ENCODE peak calls at places on chromosome 4, in ten cellular contexts. B is pancreas; Q is RPMI8226; U is activated CD4-positive, alpha-beta T cell treated with anti-CD3 and anti-CD28 coated beads for 1 hour; T is effector memory CD8-positive, alpha-beta T cell; K is BE2C; A is fibroblast of the conjunctiva; I is mesenchymal stem cell; E is iPS-NIHi11; C is stimulated activated CD8-positive, alpha-beta memory T cell treated with anti-CD3 and anti-CD28 coated beads, Interleukin-4, amount 100 ng/mL, for 4 hours. R is an unnamed sample.

GRCh38 chr4:72993876-72994275 is 75.6 kb downstream of the COX18 start:
- DNase-seq in E (no peak), T (no peak), B (no peak), U (no peak), C (no peak), I (no peak), Q (no peak), K (no peak), A (no peak), R (no peak)

GRCh38 chr4:77817304-77818076 is 1.7 kb downstream of the CNOT6L start:
- DNase-seq in I (no peak), C (no peak), K (no peak), T (no peak), A (no peak), U (no peak), Q (peak; percentile 65), E (no peak), B (no peak), R (no peak)

GRCh38 chr4:137370206-137370633 is 162.1 kb downstream of the PCDH18 start:
- DNase-seq in T (no peak), A (no peak), I (no peak), K (no peak), U (no peak), Q (no peak), C (no peak), B (no peak), E (no peak), R (no peak)

GRCh38 chr4:165921546-165921945 is 48.5 kb downstream of the TLL1 start:
- DNase-seq in B (no peak), A (no peak), E (no peak), U (no peak), T (no peak), C (no peak), I (no peak), K (no peak), Q (no peak), R (no peak)

GRCh38 chr4:55758570-55758969 is 61.0 kb upstream of the EXOC1L start:
- DNase-seq in U (no peak), I (peak; percentile 3), C (no peak), A (no peak), K (no peak), E (no peak), T (no peak), B (no peak), Q (peak; percentile 85), R (no peak)

GRCh38 chr4:88101165-88101564 is 57.3 kb downstream of the ABCG2 start:
- DNase-seq in B (no peak), E (no peak), I (no peak), Q (peak; percentile 78), A (no peak), C (no peak), K (no peak), T (no peak), U (no peak), R (no peak)

GRCh38 chr4:16860506-16860905 is 37.9 kb downstream of the LDB2 start:
- DNase-seq in U (no peak), C (no peak), Q (no peak), I (peak; percentile 72), T (no peak), K (no peak), B (no peak), E (no peak), A (peak; percentile 78), R (no peak)

GRCh38 chr4:111630705-111631104 is 514.5 kb upstream of the FAM241A start:
- DNase-seq in Q (no peak), K (no peak), E (peak; percentile 16), I (peak; percentile 53), B (no peak), T (no peak), C (no peak), A (peak; percentile 17), U (no peak), R (no peak)

GRCh38 chr4:110361921-110362320 is 114.0 kb upstream of the ENPEP start:
- DNase-seq in B (no peak), T (no peak), K (no peak), Q (no peak), E (no peak), C (no peak), I (peak; percentile 88), A (no peak), U (no peak), R (no peak)

GRCh38 chr4:1771555-1772305 is 21.4 kb upstream of the FGFR3 start:
- DNase-seq in T (no peak), B (no peak), I (no peak), E (no peak), A (no peak), U (no peak), K (no peak), Q (no peak), C (no peak), R (no peak)

GRCh38 chr4:149112109-149112508 is 669.9 kb upstream of the NR3C2 start:
- DNase-seq in I (no peak), E (no peak), K (no peak), Q (no peak), U (no peak), A (no peak), C (no peak), B (no peak), T (no peak), R (no peak)

GRCh38 chr4:163148466-163149336 is 18.0 kb downstream of the NAF1 start:
- DNase-seq in C (no peak), K (no peak), I (no peak), U (no peak), A (no peak), B (no peak), Q (no peak), T (no peak), E (no peak), R (no peak)

GRCh38 chr4:25863906-25864418 is 1.2 kb upstream of the SEL1L3 start:
- DNase-seq in T (no peak), I (no peak), E (peak; percentile 62), C (no peak), A (no peak), K (no peak), B (no peak), U (no peak), Q (no peak), R (no peak)

GRCh38 chr4:124810814-124811213 is 98.3 kb upstream of the ANKRD50 start:
- DNase-seq in A (no peak), C (no peak), B (no peak), U (no peak), Q (no peak), K (no peak), T (no peak), E (no peak), I (peak; percentile 54), R (no peak)

GRCh38 chr4:19807505-19807904 is 444.2 kb upstream of the SLIT2 start:
- DNase-seq in I (peak; percentile 82), C (no peak), A (peak; percentile 36), K (no peak), U (no peak), T (no peak), E (peak; percentile 10), Q (no peak), B (no peak), R (no peak)

GRCh38 chr4:183443609-183444148 is 757 bp upstream of the CDKN2AIP start:
- DNase-seq in I (no peak), U (no peak), Q (peak; percentile 45), E (no peak), C (peak; percentile 1), B (no peak), A (no peak), T (no peak), K (no peak), R (no peak)

GRCh38 chr4:186657766-186658165 is 65.9 kb downstream of the FAT1 start:
- DNase-seq in T (no peak), K (no peak), E (peak; percentile 35), Q (no peak), I (no peak), B (no peak), A (no peak), C (no peak), U (no peak), R (no peak)

GRCh38 chr4:144174401-144175067 is 34.0 kb upstream of the GYPA start:
- DNase-seq in K (peak; percentile 10), B (no peak), Q (peak; percentile 41), A (peak; percentile 38), I (peak; percentile 63), U (no peak), T (no peak), C (no peak), E (peak; percentile 49), R (no peak)

GRCh38 chr4:62816566-62816965 is 1592.7 kb downstream of the TECRL start:
- DNase-seq in T (no peak), B (peak; percentile 21), E (peak; percentile 7), I (no peak), Q (no peak), A (no peak), K (no peak), C (no peak), U (no peak), R (no peak)

GRCh38 chr4:123545569-123546122 is 149.1 kb downstream of the SPRY1 start:
- DNase-seq in I (no peak), B (no peak), K (no peak), U (no peak), Q (no peak), E (no peak), C (no peak), T (no peak), A (no peak), R (no peak)

GRCh38 chr4:177574446-177574845 is 132.2 kb upstream of the AGA start:
- DNase-seq in Q (no peak), A (no peak), E (no peak), K (no peak), I (peak; percentile 50), T (no peak), C (no peak), B (no peak), U (no peak), R (no peak)

GRCh38 chr4:24625091-24625490 is 40.7 kb upstream of the DHX15 start:
- DNase-seq in A (no peak), I (no peak), U (no peak), E (no peak), T (no peak), K (no peak), B (no peak), Q (no peak), C (no peak), R (no peak)

GRCh38 chr4:3674479-3674851 is 91.7 kb upstream of the ADRA2C start:
- DNase-seq in T (no peak), Q (no peak), K (no peak), C (no peak), I (no peak), U (no peak), A (no peak), B (no peak), E (no peak), R (no peak)

GRCh38 chr4:98027827-98028226 is 115.4 kb downstream of the STPG2 start:
- DNase-seq in B (no peak), U (no peak), C (no peak), A (no peak), E (peak; percentile 50), Q (no peak), K (no peak), T (no peak), I (no peak), R (no peak)

GRCh38 chr4:144374065-144374464 is 233.5 kb upstream of the GYPA start:
- DNase-seq in E (peak; percentile 10), I (no peak), K (no peak), A (no peak), B (no peak), Q (no peak), U (no peak), C (no peak), T (no peak), R (no peak)

GRCh38 chr4:124946696-124947095 is 234.2 kb upstream of the ANKRD50 start:
- DNase-seq in T (no peak), I (no peak), K (no peak), A (no peak), C (no peak), U (no peak), Q (peak; percentile 24), E (no peak), B (no peak), R (no peak)

GRCh38 chr4:10167201-10167600 is 50.6 kb upstream of the WDR1 start:
- DNase-seq in B (no peak), I (no peak), C (no peak), A (no peak), T (no peak), Q (no peak), K (no peak), U (no peak), E (no peak), R (no peak)

GRCh38 chr4:140755811-140756291 is 334 bp downstream of the TBC1D9 start:
- DNase-seq in U (no peak), K (peak; percentile 84), E (peak; percentile 57), B (peak; percentile 86), I (peak; percentile 60), T (no peak), Q (peak; percentile 54), C (no peak), A (no peak), R (peak; percentile 54)